ENCODE peak calls at places on chromosomes 16 and 17, in nine cellular contexts. K is lower leg skin, V is GF-D8, D is AML-193, U is hippocampal formation, L is pons, E is keratinocyte, Y is ACHN, Q is HT1080. I is an unnamed sample.

GRCh38 chr17:34654871-34655270 is 75.5 kb downstream of the TMEM132E start:
- DNase-seq in K (no peak), V (no peak), D (no peak), U (no peak), L (no peak), E (no peak), Y (no peak), Q (no peak), I (no peak)

GRCh38 chr17:16352838-16353701 is at the start of gene CENPV:
- DNase-seq in K (no peak), V (no peak), D (no peak), U (peak), L (no peak), E (no peak), Y (peak), Q (peak), I (peak)

GRCh38 chr17:50514936-50515702 is 6.9 kb downstream of the MYCBPAP start:
- DNase-seq in K (no peak), V (no peak), D (peak), U (no peak), L (no peak), E (no peak), Y (no peak), Q (no peak), I (peak)

GRCh38 chr17:31549121-31549524 is 157.6 kb downstream of the RAB11FIP4 start:
- DNase-seq in K (no peak), V (no peak), D (no peak), U (no peak), L (peak), E (no peak), Y (peak), Q (peak), I (no peak)

GRCh38 chr17:37752482-37752881 is 7.6 kb upstream of the HNF1B start:
- DNase-seq in K (no peak), V (no peak), D (no peak), U (no peak), L (no peak), E (peak), Y (peak), Q (peak), I (peak)

GRCh38 chr16:2840914-2841313 is 10.8 kb downstream of the ZG16B start:
- DNase-seq in K (no peak), V (no peak), D (no peak), U (no peak), L (no peak), E (no peak), Y (no peak), Q (no peak), I (no peak)

GRCh38 chr17:44045493-44045892 is 21.0 kb downstream of the LSM12 start:
- DNase-seq in K (no peak), V (no peak), D (no peak), U (no peak), L (no peak), E (no peak), Y (no peak), Q (no peak), I (no peak)

GRCh38 chr17:48236681-48237134 is 129.1 kb downstream of the SNX11 start:
- DNase-seq in K (no peak), V (no peak), D (no peak), U (no peak), L (no peak), E (peak), Y (peak), Q (peak), I (no peak)

GRCh38 chr16:68798398-68798797 is 44.9 kb upstream of the TANGO6 start:
- DNase-seq in K (peak), V (no peak), D (no peak), U (no peak), L (no peak), E (peak), Y (no peak), Q (no peak), I (no peak)

GRCh38 chr16:50550035-50550434 is 1.8 kb downstream of the NKD1 start:
- DNase-seq in K (no peak), V (no peak), D (no peak), U (no peak), L (no peak), E (no peak), Y (no peak), Q (no peak), I (no peak)

GRCh38 chr17:69423450-69423849 is 9.0 kb downstream of the MAP2K6 start:
- DNase-seq in K (no peak), V (no peak), D (no peak), U (no peak), L (no peak), E (no peak), Y (no peak), Q (peak), I (no peak)

GRCh38 chr16:66894948-66895696 is 14.8 kb downstream of the PDP2 start:
- DNase-seq in K (peak), V (peak), D (peak), U (peak), L (peak), E (no peak), Y (peak), Q (peak), I (peak)

GRCh38 chr17:7888184-7888920 is at the start of gene CHD3:
- DNase-seq in K (peak), V (no peak), D (no peak), U (no peak), L (no peak), E (no peak), Y (no peak), Q (no peak), I (peak)

GRCh38 chr17:45052052-45052772 is 780 bp upstream of the DCAKD start:
- DNase-seq in K (no peak), V (peak), D (peak), U (no peak), L (peak), E (no peak), Y (peak), Q (peak), I (peak)

I was measured in body of pancreas.